ENCODE peak calls at places on chromosome 1, in eight cellular contexts. P is CD4-positive, alpha-beta T cell; F is nucleus accumbens; L is ovary; Y is MG63; E is lung microvascular endothelial cell; D is NAMALWA; I is stimulated activated CD8-positive, alpha-beta memory T cell treated with anti-CD3 and anti-CD28 coated beads, Interleukin-15, amount 100 ng/mL, for 1 hour. N is an unnamed sample.

GRCh38 chr1:107687846-107688753 is 276.9 kb downstream of the VAV3 start:
- DNase-seq in P (no peak), F (no peak), L (no peak), Y (no peak), E (peak), D (no peak), I (no peak), N (no peak)

GRCh38 chr1:8152731-8153702 is 126.9 kb upstream of the ERRFI1 start:
- DNase-seq in P (peak), F (no peak), L (no peak), Y (no peak), E (no peak), D (peak), I (peak), N (peak)

GRCh38 chr1:41842282-41842681 is 76.4 kb downstream of the HIVEP3 start:
- DNase-seq in P (no peak), F (no peak), L (no peak), Y (no peak), E (no peak), D (no peak), I (no peak), N (no peak)

GRCh38 chr1:219265026-219265515 is 91.4 kb downstream of the LYPLAL1 start:
- DNase-seq in P (no peak), F (no peak), L (no peak), Y (peak), E (no peak), D (no peak), I (no peak), N (no peak)

GRCh38 chr1:70361727-70362413 is 7.3 kb upstream of the ANKRD13C start:
- DNase-seq in P (no peak), F (no peak), L (no peak), Y (no peak), E (no peak), D (no peak), I (no peak), N (no peak)

GRCh38 chr1:113375878-113376277 is 14.4 kb upstream of the MAGI3 start:
- DNase-seq in P (no peak), F (no peak), L (no peak), Y (no peak), E (no peak), D (no peak), I (no peak), N (no peak)

GRCh38 chr1:178774263-178774662 is 49.2 kb downstream of the RALGPS2 start:
- DNase-seq in P (no peak), F (no peak), L (no peak), Y (no peak), E (peak), D (peak), I (no peak), N (no peak)

GRCh38 chr1:31801450-31801849 is 14.4 kb downstream of the SPOCD1 start:
- DNase-seq in P (no peak), F (no peak), L (no peak), Y (no peak), E (no peak), D (no peak), I (no peak), N (peak)

GRCh38 chr1:9835758-9836631 is 12.2 kb upstream of the CLSTN1 start:
- DNase-seq in P (no peak), F (no peak), L (peak), Y (peak), E (no peak), D (no peak), I (no peak), N (peak)

GRCh38 chr1:203663294-203663693 is 36.7 kb downstream of the ATP2B4 start:
- DNase-seq in P (no peak), F (no peak), L (no peak), Y (peak), E (peak), D (no peak), I (no peak), N (no peak)

N was measured in Peyer's patch.